ENCODE peak calls at places on chromosomes 7 and 10, in seven cellular contexts. A is SJSA1, N is HCT116, P is Peyer's patch, J is psoas muscle, M is gastrocnemius medialis, T is tibial nerve. L is an unnamed sample.
A peak's percentile ranks its signal among the peaks of the same experiment; 100 is the strongest.

GRCh38 chr7:73811760-73812168 is 19.0 kb upstream of the CLDN4 start:
- DNase-seq in A (peak; percentile 57), N (no peak), P (peak; percentile 87), J (peak; percentile 61), M (peak; percentile 41), T (peak; percentile 47), L (peak; percentile 75)

GRCh38 chr10:93815304-93816091 is 57.8 kb downstream of the LGI1 start:
- DNase-seq in A (peak; percentile 49), N (no peak), P (no peak), J (no peak), M (no peak), T (no peak), L (no peak)

GRCh38 chr7:1587738-1588137 is 17.9 kb upstream of the PSMG3 start:
- DNase-seq in A (no peak), N (no peak), P (no peak), J (no peak), M (no peak), T (no peak), L (no peak)

GRCh38 chr10:63544418-63544817 is 23.2 kb downstream of the REEP3 start:
- DNase-seq in A (no peak), N (no peak), P (no peak), J (no peak), M (no peak), T (no peak), L (no peak)

GRCh38 chr7:70693690-70694356 is 438.1 kb upstream of the GALNT17 start:
- DNase-seq in A (no peak), N (no peak), P (peak; percentile 87), J (peak; percentile 91), M (peak; percentile 87), T (peak; percentile 48), L (no peak)

GRCh38 chr10:47024046-47024322 is 112.8 kb downstream of the PTPN20 start:
- DNase-seq in A (no peak), N (no peak), P (no peak), J (no peak), M (no peak), T (no peak), L (no peak)

GRCh38 chr7:36440880-36441279 is 51.2 kb downstream of the ANLN start:
- DNase-seq in A (no peak), N (peak; percentile 4), P (no peak), J (no peak), M (no peak), T (no peak), L (no peak)

GRCh38 chr7:4809091-4809591 is 33.7 kb downstream of the AP5Z1 start:
- DNase-seq in A (no peak), N (no peak), P (no peak), J (no peak), M (no peak), T (no peak), L (no peak)

GRCh38 chr10:89337493-89337892 is 9.7 kb downstream of the IFIT3 start:
- DNase-seq in A (peak; percentile 27), N (peak; percentile 23), P (peak; percentile 74), J (no peak), M (peak; percentile 67), T (no peak), L (no peak)

GRCh38 chr7:159015894-159016410 is 128.7 kb downstream of the VIPR2 start:
- DNase-seq in A (no peak), N (no peak), P (no peak), J (no peak), M (no peak), T (no peak), L (no peak)
- H3K27ac ChIP-seq in A (no peak overlapping the region), N (no peak overlapping the region), P (peak overlapping the region; percentile 19), J (no peak overlapping the region), M (peak overlapping the region; percentile 81), T (no peak overlapping the region), L (no peak overlapping the region)

GRCh38 chr10:129841071-129841470 is 123.0 kb downstream of the EBF3 start:
- DNase-seq in A (no peak), N (no peak), P (no peak), J (no peak), M (no peak), T (no peak), L (no peak)
- H3K27ac ChIP-seq in A (no peak overlapping the region), N (no peak overlapping the region), P (no peak overlapping the region), J (no peak overlapping the region), M (no peak overlapping the region), T (no peak overlapping the region), L (no peak overlapping the region)

DNA sequence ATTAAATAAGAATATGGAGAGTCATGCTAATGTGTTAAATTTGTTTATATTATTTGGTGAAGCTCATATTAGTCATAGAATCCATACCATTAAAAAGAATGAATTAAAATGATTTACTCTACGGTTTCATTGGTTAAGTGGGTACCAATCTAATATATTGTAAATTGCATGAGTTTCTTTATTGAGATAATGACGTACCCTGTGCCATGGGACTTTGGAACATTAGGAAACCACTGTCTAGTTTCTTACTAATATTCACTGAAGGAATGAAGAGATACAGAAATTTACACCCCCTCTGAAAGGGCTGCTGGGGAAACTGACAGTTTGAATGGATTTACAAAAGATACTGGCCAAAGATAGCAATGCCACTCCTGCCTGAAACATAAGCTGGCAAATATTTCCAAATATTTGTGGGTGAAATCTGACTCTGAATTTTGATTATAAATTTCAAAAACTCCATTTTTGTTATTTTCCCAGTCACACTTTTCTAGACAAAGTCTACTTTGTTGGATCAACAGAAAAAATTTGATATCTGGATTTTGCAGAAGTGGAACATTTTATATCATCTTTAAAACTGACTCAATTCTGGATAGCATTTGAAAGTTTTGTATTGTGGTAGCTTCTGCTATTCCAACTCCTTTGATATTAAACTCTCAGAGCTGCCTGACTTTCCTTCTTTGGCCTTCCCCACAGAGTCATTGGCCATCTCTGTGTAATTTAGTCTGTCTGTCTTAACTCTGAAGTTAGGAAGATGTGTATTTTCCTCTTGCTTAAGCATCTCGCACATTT is 22.3 kb downstream of the MDFIC start:
- DNase-seq in A (no peak), N (no peak), P (no peak), J (no peak), M (no peak), T (no peak), L (no peak)
- H3K27ac ChIP-seq in A (peak overlapping the region; percentile 29), N (no peak overlapping the region), P (peak overlapping the region; percentile 50), J (peak overlapping the region; percentile 72), M (peak overlapping the region; percentile 77), T (peak overlapping the region; percentile 28), L (no peak overlapping the region)

GRCh38 chr7:27885652-27886051 is 145.7 kb downstream of the TAX1BP1 start:
- DNase-seq in A (no peak), N (no peak), P (no peak), J (no peak), M (no peak), T (no peak), L (no peak)
- H3K27ac ChIP-seq in A (no peak overlapping the region), N (no peak overlapping the region), P (no peak overlapping the region), J (no peak overlapping the region), M (no peak overlapping the region), T (no peak overlapping the region), L (no peak overlapping the region)